ENCODE peak calls at places on chromosomes 3 and 15, in four cellular contexts. M, T, B and G are unnamed samples.

GRCh38 chr3:16801698-16802097 is 83.1 kb upstream of the PLCL2 start:
- DNase-seq in M (peak), T (no peak), B (peak), G (peak)

GRCh38 chr15:101058735-101059134 is 139.6 kb downstream of the LRRK1 start:
- DNase-seq in M (no peak), T (no peak), B (no peak), G (no peak)

GRCh38 chr3:72655151-72655551 is 193.1 kb downstream of the SHQ1 start:
- DNase-seq in M (peak), T (peak), B (peak), G (peak)

GRCh38 chr3:67017211-67017610 is 19.1 kb downstream of the KBTBD8 start:
- DNase-seq in M (peak), T (no peak), B (no peak), G (peak)

GRCh38 chr3:187770224-187770623 is 25.0 kb upstream of the BCL6 start:
- DNase-seq in M (no peak), T (no peak), B (no peak), G (no peak)

GRCh38 chr15:80573614-80574013 is 121.5 kb upstream of the ABHD17C start:
- DNase-seq in M (no peak), T (no peak), B (no peak), G (no peak)

GRCh38 chr15:35206060-35206675 is 121.1 kb upstream of the NANOGP8 start:
- DNase-seq in M (peak), T (peak), B (peak), G (peak)

GRCh38 chr3:31065765-31066164 is 171.3 kb upstream of the GADL1 start:
- DNase-seq in M (no peak), T (peak), B (peak), G (peak)

GRCh38 chr3:151925876-151926275 is 52.4 kb downstream of the SUCNR1 start:
- DNase-seq in M (peak), T (peak), B (peak), G (peak)

GRCh38 chr3:66395635-66396034 is 105.2 kb downstream of the LRIG1 start:
- DNase-seq in M (no peak), T (no peak), B (no peak), G (no peak)

GRCh38 chr3:183449391-183449790 is 21.0 kb upstream of the MCF2L2 start:
- DNase-seq in M (peak), T (peak), B (peak), G (no peak)

GRCh38 chr3:104907507-104907906 is 459.2 kb upstream of the ALCAM start:
- DNase-seq in M (peak), T (peak), B (peak), G (peak)

GRCh38 chr3:195714380-195715011 is 6.3 kb upstream of the MUC20 start:
- DNase-seq in M (no peak), T (no peak), B (no peak), G (peak)

GRCh38 chr15:83323296-83323711 is 38.8 kb upstream of the BNC1 start:
- DNase-seq in M (peak), T (peak), B (peak), G (peak)

GRCh38 chr3:125102470-125102869 is 46.7 kb upstream of the HEG1 start:
- DNase-seq in M (no peak), T (no peak), B (no peak), G (no peak)

GRCh38 chr3:49652218-49652921 is 21.8 kb upstream of the APEH start:
- DNase-seq in M (no peak), T (no peak), B (no peak), G (no peak)

GRCh38 chr3:49653016-49653415 is 21.1 kb upstream of the APEH start:
- DNase-seq in M (no peak), T (no peak), B (no peak), G (no peak)

GRCh38 chr3:49654176-49654825 is 19.9 kb upstream of the APEH start:
- DNase-seq in M (no peak), T (no peak), B (no peak), G (no peak)

GRCh38 chr3:49654955-49655556 is 19.1 kb upstream of the APEH start:
- DNase-seq in M (no peak), T (no peak), B (no peak), G (no peak)

GRCh38 chr3:49653636-49654035 is 20.5 kb upstream of the APEH start:
- DNase-seq in M (no peak), T (no peak), B (no peak), G (no peak)
- TF ChIP-seq CTCF in M (no peak), T (no peak), B (no peak), G (no peak)

GRCh38 chr15:43775411-43775965 is 1.3 kb downstream of the ELL3 start:
- DNase-seq in M (peak), T (peak), B (peak), G (peak)
- H3K4me3 ChIP-seq in M (no peak), T (no peak), B (no peak), G (no peak)

GRCh38 chr3:160225181-160226025 is at the start of gene C3orf80:
- DNase-seq in M (peak), T (no peak), B (peak), G (peak)
- TF ChIP-seq CTCF in M (no peak), T (no peak), B (no peak), G (no peak)

DNA sequence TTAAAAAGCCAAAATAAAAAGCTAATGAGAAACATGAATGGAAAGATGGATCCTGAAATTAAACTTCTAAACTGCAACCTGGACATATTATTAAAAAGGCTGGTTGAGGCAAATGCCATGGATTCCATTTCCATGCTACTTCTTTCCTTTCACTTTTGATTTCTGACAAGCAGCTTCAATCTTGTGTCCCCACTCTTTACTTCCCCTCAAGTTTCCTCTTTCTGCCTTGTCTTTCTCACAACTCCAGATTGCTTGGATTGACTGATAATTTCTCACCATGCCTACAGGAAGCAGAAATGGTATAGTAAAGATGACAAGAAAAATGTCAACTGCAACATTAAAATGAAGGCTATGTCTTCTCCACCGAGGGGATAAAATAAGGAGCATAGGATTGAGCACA is 1136.7 kb downstream of the TUSC7 start:
- DNase-seq in M (no peak), T (no peak), B (no peak), G (no peak)
- H3K4me3 ChIP-seq in M (no peak), T (no peak), B (peak), G (no peak)

GRCh38 chr3:138923531-138923994 is 23.4 kb downstream of the FOXL2 start:
- DNase-seq in M (peak), T (peak), B (peak), G (peak)
- TF ChIP-seq CTCF in M (peak), T (peak), B (peak), G (peak)

GRCh38 chr15:71808311-71809020 is 1.9 kb upstream of the NR2E3 start:
- DNase-seq in M (no peak), T (no peak), B (no peak), G (no peak)
- H3K4me3 ChIP-seq in M (no peak), T (no peak), B (no peak), G (no peak)

DNA sequence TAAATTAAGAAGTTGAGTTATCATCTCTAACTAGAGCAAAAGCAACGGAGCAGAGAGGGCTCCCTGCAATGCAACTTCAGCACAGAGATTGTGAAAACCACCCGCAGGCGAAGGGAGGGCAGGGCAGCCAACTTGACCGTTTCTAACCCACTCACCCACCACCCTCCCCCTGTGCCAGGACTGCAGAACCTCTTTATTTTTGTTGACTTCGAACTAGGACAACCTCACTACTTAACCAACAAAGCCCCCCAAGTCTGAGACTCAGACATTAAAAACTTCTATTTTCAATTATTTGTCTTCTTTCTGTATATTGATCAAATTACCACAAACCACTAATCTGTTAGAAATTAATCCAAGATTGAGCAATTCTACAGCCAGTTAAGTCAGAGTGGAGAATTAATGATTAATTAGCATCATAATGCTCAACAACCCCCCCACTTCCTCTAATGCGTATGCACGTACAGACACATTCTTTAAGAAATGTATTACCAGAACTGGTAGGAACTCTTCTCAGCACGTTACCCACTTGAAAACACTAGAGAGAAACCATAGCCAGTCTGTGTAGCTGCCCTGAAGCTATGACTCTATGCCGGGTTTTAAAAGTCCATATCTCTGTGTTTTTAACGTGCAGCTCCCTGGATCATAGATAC is 2.0 kb downstream of the MGLL start:
- DNase-seq in M (no peak), T (peak), B (peak), G (peak)
- TF ChIP-seq CTCF in M (peak), T (peak), B (peak), G (peak)

DNA sequence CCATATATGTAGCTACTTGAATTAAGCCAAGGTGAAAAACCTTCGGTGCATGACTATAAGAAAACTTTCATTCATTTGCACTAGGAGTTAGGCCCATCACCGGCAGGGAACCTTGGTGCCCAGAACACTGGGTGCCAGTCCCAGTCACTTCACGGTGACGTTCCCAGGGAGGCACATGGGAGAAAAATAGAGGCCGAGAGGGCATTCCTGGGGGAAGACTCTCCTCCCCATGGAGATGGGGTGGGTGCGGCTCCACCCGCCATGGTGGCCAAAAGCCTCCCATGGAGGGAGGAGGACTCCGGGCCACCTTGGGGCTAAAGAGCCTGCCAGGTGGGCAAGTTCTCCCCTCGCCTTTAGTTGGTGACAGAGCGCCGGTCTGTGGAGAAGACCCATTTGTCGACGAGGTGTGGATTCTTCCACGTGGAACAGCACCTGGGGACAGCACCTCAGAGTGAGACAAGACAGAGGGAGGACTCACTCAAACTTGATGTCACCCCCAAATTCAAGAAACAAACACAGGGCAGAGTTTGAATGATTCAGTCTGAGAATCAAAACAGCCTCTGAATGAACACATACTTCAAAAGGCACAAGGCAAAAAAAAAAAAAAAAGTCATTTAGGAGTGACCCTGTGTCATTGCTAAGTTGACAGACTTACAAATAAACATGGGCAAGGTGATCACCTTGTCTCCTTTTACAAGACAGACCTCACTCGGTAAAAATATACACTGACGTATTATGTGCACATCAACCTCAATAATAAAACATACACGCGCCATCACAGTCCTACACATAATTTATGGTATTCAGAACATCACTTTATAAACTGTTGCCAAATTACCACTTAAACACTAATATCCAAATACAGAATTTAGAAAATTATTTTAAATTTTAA is 38.6 kb downstream of the ZXDC start:
- DNase-seq in M (no peak), T (no peak), B (no peak), G (no peak)
- H3K4me3 ChIP-seq in M (no peak), T (no peak), B (no peak), G (no peak)

GRCh38 chr3:156382458-156383346 is 172.2 kb downstream of the SSR3 start:
- DNase-seq in M (peak), T (peak), B (no peak), G (peak)
- TF ChIP-seq CTCF in M (peak), T (peak), B (peak), G (peak)

GRCh38 chr15:65377976-65378366 is at the start of gene IGDCC3:
- DNase-seq in M (no peak), T (no peak), B (peak), G (no peak)
- H3K4me3 ChIP-seq in M (peak), T (peak), B (peak), G (peak)